ENCODE peak calls at places on chromosomes 5 and 9, in four cellular contexts. O, G, A and Y are unnamed samples.

GRCh38 chr5:79512692-79513518 is 1.0 kb downstream of the HOMER1 start:
- DNase-seq in O (peak), A (no peak), G (no peak), Y (no peak)

GRCh38 chr5:68431181-68431580 is 215.6 kb downstream of the PIK3R1 start:
- DNase-seq in G (no peak), A (no peak), O (no peak), Y (no peak)

GRCh38 chr9:108212179-108212578 is 643.6 kb downstream of the ACTL7B start:
- DNase-seq in G (no peak), A (no peak), O (no peak), Y (no peak)

GRCh38 chr5:119537704-119538103 is 85.4 kb downstream of the HSD17B4 start:
- DNase-seq in A (no peak), G (peak), O (no peak), Y (no peak)

GRCh38 chr5:65695896-65696295 is 26.0 kb downstream of the SGTB start:
- DNase-seq in O (no peak), G (no peak), A (no peak), Y (no peak)

GRCh38 chr9:96574931-96575351 is 44.7 kb downstream of the CDC14B start:
- DNase-seq in A (peak), O (no peak), G (no peak), Y (no peak)

GRCh38 chr5:100708625-100709171 is 173.5 kb downstream of the FAM174A start:
- DNase-seq in O (no peak), A (no peak), G (no peak), Y (no peak)

GRCh38 chr5:121949885-121950284 is 11.9 kb upstream of the SRFBP1 start:
- DNase-seq in A (peak), G (no peak), O (peak), Y (peak)

GRCh38 chr9:90905079-90905478 is 103.5 kb downstream of the SYK start:
- DNase-seq in O (no peak), A (no peak), G (no peak), Y (no peak)

GRCh38 chr5:178307266-178308045 is 74.9 kb upstream of the PHYKPL start:
- DNase-seq in A (no peak), G (no peak), O (no peak), Y (peak)

GRCh38 chr5:57407391-57407790 is 75.2 kb downstream of the ACTBL2 start:
- DNase-seq in A (no peak), G (no peak), O (no peak), Y (no peak)

GRCh38 chr5:3056901-3057300 is 305.4 kb upstream of the IRX2 start:
- DNase-seq in G (no peak), O (no peak), A (no peak), Y (no peak)

GRCh38 chr5:120544043-120544442 is 79.9 kb downstream of the PRR16 start:
- DNase-seq in A (no peak), G (no peak), O (no peak), Y (no peak)

GRCh38 chr5:31638286-31638685 is 645 bp upstream of the PDZD2 start:
- DNase-seq in O (no peak), A (no peak), G (no peak), Y (no peak)

GRCh38 chr9:112537561-112537960 is 50.9 kb downstream of the KIAA1958 start:
- DNase-seq in A (no peak), G (no peak), O (no peak), Y (no peak)

GRCh38 chr9:28696960-28697359 is 1123.7 kb upstream of the C9orf72 start:
- DNase-seq in G (no peak), A (no peak), O (no peak), Y (no peak)

GRCh38 chr5:1912951-1913565 is 30.3 kb upstream of the IRX4 start:
- DNase-seq in A (no peak), O (no peak), G (no peak), Y (no peak)

GRCh38 chr9:113920872-113921271 is 44.8 kb downstream of the ZNF618 start:
- DNase-seq in G (no peak), O (no peak), A (no peak), Y (no peak)

GRCh38 chr5:36692791-36693763 is 86.7 kb downstream of the SLC1A3 start:
- DNase-seq in O (peak), A (peak), G (no peak), Y (peak)

GRCh38 chr9:37650299-37650872 is 368 bp upstream of the FRMPD1 start:
- DNase-seq in A (no peak), G (no peak), O (no peak), Y (no peak)
- TF ChIP-seq ETV6 in A (no peak), G (no peak), O (no peak), Y (no peak)

DNA sequence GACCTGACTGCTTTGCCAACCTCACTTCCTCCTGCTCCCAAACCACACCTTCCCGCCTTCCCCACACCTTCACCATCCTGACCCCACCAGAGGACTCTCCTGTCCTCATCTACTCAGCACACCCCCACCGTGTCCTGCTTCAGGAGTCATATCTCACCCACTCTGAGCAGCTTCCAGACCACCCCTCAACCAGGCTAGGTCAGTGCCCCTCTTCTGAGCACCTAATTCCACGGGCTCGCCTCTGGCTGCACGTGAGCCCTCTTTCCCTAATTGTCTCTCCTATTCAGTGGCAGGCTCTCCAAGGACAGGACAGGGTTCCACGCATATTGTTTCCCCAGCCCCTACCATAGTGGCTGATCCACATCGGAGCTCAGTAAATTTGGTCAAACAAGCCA is 4.3 kb downstream of the ANKS6 start:
- DNase-seq in G (no peak), O (no peak), A (no peak), Y (no peak)
- TF ChIP-seq ETV6 in G (no peak), O (no peak), A (no peak), Y (no peak)

DNA sequence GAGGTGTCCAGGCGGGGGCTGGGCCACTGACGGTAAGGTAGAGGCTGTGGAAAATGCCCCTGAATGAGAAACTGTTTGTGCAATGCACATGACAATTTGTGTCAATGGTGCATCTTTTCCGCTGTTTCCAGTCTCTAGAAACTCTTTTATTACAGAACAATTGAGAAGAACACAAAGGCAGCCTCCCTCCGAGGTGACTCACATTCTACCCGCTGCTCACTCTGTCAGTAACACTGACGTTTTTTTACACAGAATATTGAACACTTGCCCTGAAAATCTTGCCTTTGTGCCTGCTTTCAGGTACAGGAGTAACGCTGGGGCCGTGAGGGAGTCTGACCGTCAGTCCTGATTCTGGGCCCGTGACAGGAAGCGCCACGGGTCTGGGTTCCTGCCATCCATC is 11.7 kb upstream of the TENT4A start:
- DNase-seq in O (no peak), A (no peak), G (no peak), Y (no peak)
- TF ChIP-seq ETV6 in O (no peak), A (no peak), G (no peak), Y (no peak)

DNA sequence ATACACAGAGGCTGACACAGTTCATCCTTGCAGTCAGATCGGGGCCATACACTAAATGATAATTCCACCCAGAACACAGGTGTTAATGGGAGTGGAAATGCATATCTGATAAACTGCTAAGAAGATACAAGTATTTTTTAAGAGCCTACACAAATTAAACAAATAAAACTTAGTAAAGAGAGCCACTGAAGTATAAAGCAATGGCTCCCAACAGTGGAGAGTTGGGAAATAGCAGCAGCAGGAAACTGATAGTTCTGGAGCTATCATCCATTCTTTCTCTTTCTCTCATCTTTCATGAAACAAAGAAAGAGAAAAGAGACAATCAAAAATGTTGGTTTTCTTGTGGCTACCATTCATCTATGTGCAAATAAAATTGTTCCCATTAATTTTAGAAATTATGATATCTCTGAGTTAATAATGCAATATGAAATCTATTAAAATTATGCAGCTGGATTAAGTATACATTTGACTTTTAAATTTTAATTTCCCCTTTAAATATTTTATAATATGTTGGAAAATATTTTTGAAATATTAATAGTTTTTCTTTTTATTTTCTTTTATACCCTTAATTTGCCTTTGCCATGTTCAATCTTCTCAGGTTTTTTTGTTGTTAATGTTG is 120.8 kb downstream of the EMB start:
- DNase-seq in A (no peak), O (no peak), G (no peak), Y (no peak)
- TF ChIP-seq ETV6 in A (no peak), O (no peak), G (no peak), Y (no peak)

GRCh38 chr9:35813434-35814105 is 1.3 kb downstream of the HINT2 start:
- DNase-seq in O (peak), G (no peak), A (peak), Y (peak)
- TF ChIP-seq ETV6 in O (no peak), G (no peak), A (no peak), Y (no peak)